ENCODE peak calls at places on chromosomes 3 and 15, in seven cellular contexts. D is kidney glomerular epithelial cell; L is SHP77; W is AML-193; K is nucleus accumbens; B is hypothalamus; F is CD4-positive, alpha-beta T cell. A is an unnamed sample.

GRCh38 chr15:101522621-101523559 is 33.4 kb upstream of the PCSK6 start:
- DNase-seq in D (no peak), L (no peak), W (no peak), K (no peak), B (no peak), F (no peak), A (no peak)

GRCh38 chr15:52783929-52784798 is 6.0 kb downstream of the ONECUT1 start:
- DNase-seq in D (no peak), L (no peak), W (no peak), K (no peak), B (no peak), F (peak; percentile 31), A (no peak)

GRCh38 chr3:140358696-140359095 is 319.2 kb upstream of the TRIM42 start:
- DNase-seq in D (peak; percentile 28), L (no peak), W (no peak), K (no peak), B (no peak), F (no peak), A (no peak)

GRCh38 chr3:142159083-142159740 is 9.9 kb upstream of the TFDP2 start:
- DNase-seq in D (no peak), L (no peak), W (no peak), K (no peak), B (no peak), F (no peak), A (no peak)

GRCh38 chr3:139555249-139555648 is 15.7 kb upstream of the RBP1 start:
- DNase-seq in D (no peak), L (no peak), W (no peak), K (no peak), B (no peak), F (no peak), A (peak; percentile 73)

GRCh38 chr15:40244961-40245523 is 6.2 kb downstream of the PAK6 start:
- DNase-seq in D (no peak), L (no peak), W (no peak), K (no peak), B (no peak), F (no peak), A (no peak)

GRCh38 chr3:146498002-146498736 is 28.8 kb upstream of the PLSCR2 start:
- DNase-seq in D (no peak), L (no peak), W (no peak), K (no peak), B (no peak), F (peak; percentile 10), A (no peak)

GRCh38 chr3:143331336-143331735 is 211.8 kb downstream of the CHST2 start:
- DNase-seq in D (no peak), L (no peak), W (no peak), K (no peak), B (no peak), F (no peak), A (no peak)

GRCh38 chr3:6854184-6854583 is 6.7 kb upstream of the GRM7 start:
- DNase-seq in D (no peak), L (no peak), W (no peak), K (no peak), B (no peak), F (no peak), A (no peak)

GRCh38 chr15:67836477-67836876 is 3.4 kb downstream of the RNU6-1 start:
- DNase-seq in D (peak; percentile 11), L (no peak), W (peak; percentile 32), K (no peak), B (no peak), F (peak; percentile 45), A (peak; percentile 49)

GRCh38 chr15:91936182-91936775 is 82.8 kb downstream of the SLCO3A1 start:
- DNase-seq in D (no peak), L (no peak), W (no peak), K (no peak), B (no peak), F (no peak), A (no peak)

GRCh38 chr3:75192065-75192658 is 472.0 kb upstream of the FRG2C start:
- DNase-seq in D (peak; percentile 26), L (peak; percentile 37), W (peak; percentile 38), K (no peak), B (no peak), F (peak; percentile 0), A (peak; percentile 16)

GRCh38 chr3:13088020-13089006 is 15.1 kb upstream of the IQSEC1 start:
- DNase-seq in D (no peak), L (peak; percentile 46), W (no peak), K (no peak), B (no peak), F (no peak), A (no peak)

GRCh38 chr15:76149291-76149910 is 89.6 kb downstream of the TMEM266 start:
- DNase-seq in D (no peak), L (no peak), W (no peak), K (no peak), B (no peak), F (no peak), A (no peak)

GRCh38 chr3:115194461-115194860 is 47.4 kb upstream of the ZBTB20 start:
- DNase-seq in D (no peak), L (no peak), W (no peak), K (no peak), B (no peak), F (no peak), A (peak; percentile 51)

GRCh38 chr3:188000361-188000861 is 153.5 kb upstream of the LPP start:
- DNase-seq in D (no peak), L (peak; percentile 90), W (no peak), K (no peak), B (no peak), F (no peak), A (no peak)

GRCh38 chr3:196227629-196228493 is 11.5 kb downstream of the SLC51A start:
- DNase-seq in D (no peak), L (no peak), W (no peak), K (no peak), B (no peak), F (no peak), A (no peak)

GRCh38 chr3:115804722-115805121 is 181.4 kb downstream of the GAP43 start:
- DNase-seq in D (no peak), L (no peak), W (no peak), K (no peak), B (no peak), F (no peak), A (peak; percentile 91)

GRCh38 chr15:83435202-83435601 is 11.9 kb upstream of the SH3GL3 start:
- DNase-seq in D (no peak), L (no peak), W (no peak), K (no peak), B (no peak), F (no peak), A (peak; percentile 5)

GRCh38 chr3:56421205-56421604 is 47.1 kb downstream of the ERC2 start:
- DNase-seq in D (no peak), L (no peak), W (no peak), K (no peak), B (no peak), F (no peak), A (no peak)

GRCh38 chr3:188041193-188041592 is 112.8 kb upstream of the LPP start:
- DNase-seq in D (no peak), L (no peak), W (no peak), K (no peak), B (no peak), F (no peak), A (no peak)

GRCh38 chr3:13134166-13134878 is 61.1 kb upstream of the IQSEC1 start:
- DNase-seq in D (no peak), L (no peak), W (no peak), K (no peak), B (no peak), F (no peak), A (no peak)

GRCh38 chr3:150469031-150469930 is 61.2 kb downstream of the TSC22D2 start:
- DNase-seq in D (peak; percentile 95), L (no peak), W (peak; percentile 22), K (peak; percentile 7), B (no peak), F (no peak), A (peak; percentile 97)

GRCh38 chr15:84955089-84955848 is 26.4 kb upstream of the PDE8A start:
- DNase-seq in D (peak; percentile 31), L (peak; percentile 68), W (peak; percentile 7), K (peak; percentile 65), B (peak; percentile 36), F (peak; percentile 43), A (peak; percentile 80)

GRCh38 chr3:133515127-133515526 is 58.4 kb upstream of the CDV3 start:
- DNase-seq in D (no peak), L (no peak), W (no peak), K (no peak), B (no peak), F (no peak), A (no peak)

GRCh38 chr15:68389041-68389930 is 42.7 kb downstream of the ITGA11 start:
- DNase-seq in D (no peak), L (no peak), W (no peak), K (no peak), B (no peak), F (no peak), A (no peak)

GRCh38 chr3:195094211-195094921 is 176.6 kb downstream of the XXYLT1 start:
- DNase-seq in D (peak; percentile 43), L (no peak), W (no peak), K (no peak), B (no peak), F (no peak), A (no peak)

GRCh38 chr3:113714702-113715101 is 18.3 kb upstream of the USF3 start:
- DNase-seq in D (no peak), L (no peak), W (no peak), K (no peak), B (no peak), F (no peak), A (no peak)

GRCh38 chr3:84961492-84962255 is 2.9 kb downstream of the CADM2 start:
- DNase-seq in D (no peak), L (no peak), W (no peak), K (peak; percentile 65), B (no peak), F (no peak), A (no peak)

GRCh38 chr15:58626378-58626777 is 123.1 kb downstream of the ADAM10 start:
- DNase-seq in D (no peak), L (no peak), W (no peak), K (no peak), B (no peak), F (no peak), A (no peak)

GRCh38 chr3:16504692-16505091 is 8.8 kb downstream of the RFTN1 start:
- DNase-seq in D (no peak), L (no peak), W (no peak), K (no peak), B (no peak), F (no peak), A (no peak)